ENCODE peak calls at places on chromosomes 2 and 18, in nine cellular contexts. One of them, this sample, is unnamed.

GRCh38 chr18:36711813-36712444 is 116.9 kb downstream of the TPGS2 start:
- DNase-seq in adrenal gland: peak; percentile 91
- DNase-seq in endodermal cell: no peak
- DNase-seq in left ventricle myocardium inferior: peak; percentile 23
- DNase-seq in lung: no peak
- DNase-seq in GM23248: peak; percentile 92
- DNase-seq in CD8-positive, alpha-beta memory T cell: no peak
- DNase-seq in suprapubic skin: no peak
- DNase-seq in tibial artery: no peak
- DNase-seq in this sample: no peak

GRCh38 chr2:29525921-29526320 is 395.5 kb downstream of the ALK start:
- DNase-seq in CD8-positive, alpha-beta memory T cell: no peak
- DNase-seq in left ventricle myocardium inferior: no peak
- DNase-seq in adrenal gland: no peak
- DNase-seq in endodermal cell: no peak
- DNase-seq in suprapubic skin: no peak
- DNase-seq in GM23248: no peak
- DNase-seq in lung: no peak
- DNase-seq in tibial artery: no peak
- DNase-seq in this sample: no peak

GRCh38 chr2:27379840-27380625 is 501 bp downstream of the ZNF513 start:
- DNase-seq in left ventricle myocardium inferior: peak; percentile 70
- DNase-seq in lung: peak; percentile 84
- DNase-seq in GM23248: peak; percentile 54
- DNase-seq in endodermal cell: peak; percentile 65
- DNase-seq in CD8-positive, alpha-beta memory T cell: peak; percentile 40
- DNase-seq in adrenal gland: peak; percentile 68
- DNase-seq in tibial artery: peak; percentile 88
- DNase-seq in suprapubic skin: no peak
- DNase-seq in this sample: peak; percentile 86

GRCh38 chr2:128776461-128776971 is 457.8 kb upstream of the HS6ST1 start:
- DNase-seq in lung: no peak
- DNase-seq in adrenal gland: no peak
- DNase-seq in suprapubic skin: peak; percentile 66
- DNase-seq in endodermal cell: no peak
- DNase-seq in CD8-positive, alpha-beta memory T cell: no peak
- DNase-seq in left ventricle myocardium inferior: no peak
- DNase-seq in GM23248: no peak
- DNase-seq in tibial artery: no peak
- DNase-seq in this sample: peak; percentile 30

GRCh38 chr2:37387143-37387835 is 42.9 kb downstream of the QPCT start:
- DNase-seq in lung: no peak
- DNase-seq in tibial artery: no peak
- DNase-seq in GM23248: peak; percentile 89
- DNase-seq in adrenal gland: no peak
- DNase-seq in CD8-positive, alpha-beta memory T cell: no peak
- DNase-seq in suprapubic skin: no peak
- DNase-seq in left ventricle myocardium inferior: no peak
- DNase-seq in endodermal cell: no peak
- DNase-seq in this sample: no peak

GRCh38 chr2:37997629-37998028 is 72.5 kb downstream of the RMDN2 start:
- DNase-seq in endodermal cell: no peak
- DNase-seq in suprapubic skin: no peak
- DNase-seq in tibial artery: no peak
- DNase-seq in adrenal gland: no peak
- DNase-seq in left ventricle myocardium inferior: no peak
- DNase-seq in CD8-positive, alpha-beta memory T cell: no peak
- DNase-seq in GM23248: peak; percentile 41
- DNase-seq in lung: no peak
- DNase-seq in this sample: no peak

GRCh38 chr2:174771631-174772491 is 7.6 kb upstream of the CHRNA1 start:
- DNase-seq in tibial artery: peak; percentile 79
- DNase-seq in lung: peak; percentile 69
- DNase-seq in adrenal gland: peak; percentile 85
- DNase-seq in suprapubic skin: no peak
- DNase-seq in CD8-positive, alpha-beta memory T cell: no peak
- DNase-seq in endodermal cell: peak; percentile 95
- DNase-seq in GM23248: peak; percentile 95
- DNase-seq in left ventricle myocardium inferior: peak; percentile 77
- DNase-seq in this sample: peak; percentile 72

GRCh38 chr2:203715744-203716143 is 9.3 kb downstream of the CD28 start:
- DNase-seq in endodermal cell: no peak
- DNase-seq in GM23248: no peak
- DNase-seq in CD8-positive, alpha-beta memory T cell: no peak
- DNase-seq in lung: no peak
- DNase-seq in adrenal gland: no peak
- DNase-seq in tibial artery: no peak
- DNase-seq in left ventricle myocardium inferior: no peak
- DNase-seq in suprapubic skin: no peak
- DNase-seq in this sample: no peak

GRCh38 chr2:151827564-151828142 is 568 bp downstream of the ARL5A start:
- DNase-seq in suprapubic skin: no peak
- DNase-seq in CD8-positive, alpha-beta memory T cell: no peak
- DNase-seq in lung: no peak
- DNase-seq in GM23248: peak; percentile 56
- DNase-seq in adrenal gland: peak; percentile 40
- DNase-seq in left ventricle myocardium inferior: no peak
- DNase-seq in endodermal cell: peak; percentile 68
- DNase-seq in tibial artery: peak; percentile 65
- DNase-seq in this sample: no peak

GRCh38 chr2:152761171-152761570 is 42.8 kb downstream of the ARL6IP6 start:
- DNase-seq in left ventricle myocardium inferior: no peak
- DNase-seq in suprapubic skin: no peak
- DNase-seq in endodermal cell: no peak
- DNase-seq in GM23248: no peak
- DNase-seq in adrenal gland: no peak
- DNase-seq in lung: no peak
- DNase-seq in CD8-positive, alpha-beta memory T cell: no peak
- DNase-seq in tibial artery: no peak
- DNase-seq in this sample: no peak

GRCh38 chr2:226661789-226662545 is 137.7 kb downstream of the IRS1 start:
- DNase-seq in endodermal cell: no peak
- DNase-seq in lung: no peak
- DNase-seq in tibial artery: no peak
- DNase-seq in adrenal gland: peak; percentile 39
- DNase-seq in GM23248: peak; percentile 94
- DNase-seq in left ventricle myocardium inferior: peak; percentile 33
- DNase-seq in suprapubic skin: no peak
- DNase-seq in CD8-positive, alpha-beta memory T cell: no peak
- DNase-seq in this sample: no peak

GRCh38 chr2:56132138-56132537 is 51.7 kb upstream of the CCDC85A start:
- DNase-seq in CD8-positive, alpha-beta memory T cell: no peak
- DNase-seq in lung: no peak
- DNase-seq in tibial artery: no peak
- DNase-seq in suprapubic skin: no peak
- DNase-seq in endodermal cell: no peak
- DNase-seq in left ventricle myocardium inferior: no peak
- DNase-seq in GM23248: peak; percentile 67
- DNase-seq in adrenal gland: no peak
- DNase-seq in this sample: no peak

GRCh38 chr2:29050591-29050990 is 23.7 kb downstream of the PCARE start:
- DNase-seq in adrenal gland: no peak
- DNase-seq in GM23248: no peak
- DNase-seq in CD8-positive, alpha-beta memory T cell: no peak
- DNase-seq in lung: no peak
- DNase-seq in tibial artery: no peak
- DNase-seq in left ventricle myocardium inferior: no peak
- DNase-seq in endodermal cell: no peak
- DNase-seq in suprapubic skin: no peak
- DNase-seq in this sample: no peak

GRCh38 chr18:3177902-3178687 is 41.7 kb downstream of the MYOM1 start:
- DNase-seq in left ventricle myocardium inferior: peak; percentile 38
- DNase-seq in lung: peak; percentile 65
- DNase-seq in GM23248: no peak
- DNase-seq in tibial artery: peak; percentile 79
- DNase-seq in endodermal cell: no peak
- DNase-seq in suprapubic skin: peak; percentile 83
- DNase-seq in CD8-positive, alpha-beta memory T cell: no peak
- DNase-seq in adrenal gland: peak; percentile 47
- DNase-seq in this sample: no peak

DNA sequence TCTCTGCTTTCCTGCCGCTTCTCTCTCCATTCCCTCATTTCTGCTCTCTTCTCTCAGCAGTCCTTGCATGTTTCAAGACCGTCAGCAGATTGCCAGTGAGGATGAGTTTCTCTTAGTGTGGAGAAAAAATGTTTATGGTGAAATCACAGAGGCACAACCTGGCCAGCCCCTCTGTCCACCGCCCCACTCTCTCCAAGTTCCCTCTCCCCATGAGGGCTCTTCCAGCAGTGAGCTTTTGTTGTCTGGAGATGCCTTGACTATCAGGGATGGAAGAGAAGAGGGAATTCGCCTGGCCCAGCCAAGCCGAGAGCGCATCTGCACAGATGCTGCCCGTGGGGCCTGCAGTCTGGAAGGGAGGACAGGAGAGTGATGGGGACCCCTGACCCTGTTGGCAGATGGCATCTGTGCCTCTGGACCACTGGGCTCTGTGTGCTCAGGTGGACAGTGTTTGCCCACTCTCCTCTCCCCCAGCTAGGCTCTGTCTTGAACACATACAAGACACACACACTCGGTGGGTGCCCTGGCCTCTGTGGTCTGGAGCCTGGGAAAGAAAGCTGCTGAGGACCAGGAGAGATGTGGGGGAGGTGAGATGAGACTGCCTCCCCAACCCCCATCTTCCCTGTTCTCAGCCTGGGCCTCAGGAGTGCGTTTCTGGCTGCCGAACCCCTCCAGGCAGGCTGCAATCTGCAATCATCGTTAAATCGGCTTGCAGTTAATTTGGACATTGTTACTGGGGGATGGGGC is 4.4 kb downstream of the ITM2C start:
- DNase-seq in lung: no peak
- DNase-seq in endodermal cell: peak; percentile 72
- DNase-seq in adrenal gland: no peak
- DNase-seq in suprapubic skin: peak; percentile 61
- DNase-seq in left ventricle myocardium inferior: no peak
- DNase-seq in tibial artery: no peak
- DNase-seq in CD8-positive, alpha-beta memory T cell: no peak
- DNase-seq in GM23248: no peak
- DNase-seq in this sample: no peak
- H3K27ac ChIP-seq in lung: no peak overlapping the region
- H3K27ac ChIP-seq in endodermal cell: peak overlapping the region; percentile 67
- H3K27ac ChIP-seq in adrenal gland: no peak overlapping the region
- H3K27ac ChIP-seq in suprapubic skin: no peak overlapping the region
- H3K27ac ChIP-seq in left ventricle myocardium inferior: peak overlapping the region; percentile 46
- H3K27ac ChIP-seq in tibial artery: no peak overlapping the region
- H3K27ac ChIP-seq in CD8-positive, alpha-beta memory T cell: no peak overlapping the region
- H3K27ac ChIP-seq in GM23248: no peak overlapping the region
- H3K27ac ChIP-seq in this sample: no peak overlapping the region

DNA sequence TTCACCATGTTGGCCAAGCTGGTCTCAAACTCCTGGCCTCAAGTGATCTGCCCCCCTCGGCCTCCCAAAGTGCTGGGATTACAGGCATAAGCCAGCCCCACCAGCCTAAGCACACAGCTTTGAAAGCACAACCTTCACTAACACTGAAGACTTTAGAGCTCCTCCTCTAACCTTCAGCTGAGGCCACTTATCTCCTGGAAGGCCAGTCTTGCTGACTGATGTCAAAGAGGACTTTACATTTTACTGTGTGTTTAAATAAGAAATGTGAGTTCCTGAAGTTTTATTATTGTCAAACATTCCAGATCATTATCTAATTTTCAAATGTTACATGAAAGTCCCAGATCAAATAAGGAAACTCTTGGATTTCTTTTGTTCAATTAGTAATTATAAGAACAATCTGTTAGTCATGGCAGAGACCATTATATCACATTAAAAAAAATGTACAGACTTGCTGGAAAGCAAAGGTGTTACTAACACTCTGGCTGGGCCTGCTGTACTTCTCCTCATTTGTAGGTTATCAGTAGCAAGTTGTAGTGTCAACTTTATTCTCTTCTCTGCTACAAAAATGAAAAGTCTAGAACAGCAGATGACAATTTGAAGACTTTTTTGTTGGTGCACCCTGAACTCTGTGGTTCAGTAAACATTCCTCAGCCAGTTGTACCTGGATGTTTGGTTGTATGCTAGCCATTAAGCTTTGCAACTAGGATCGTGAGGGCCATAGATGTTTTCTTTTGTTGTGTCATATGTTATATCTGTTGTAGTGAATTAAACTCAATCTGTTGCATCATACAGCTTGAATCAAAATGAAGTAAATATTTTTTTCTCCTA is 80.0 kb downstream of the AOX1 start:
- DNase-seq in adrenal gland: no peak
- DNase-seq in CD8-positive, alpha-beta memory T cell: no peak
- DNase-seq in left ventricle myocardium inferior: no peak
- DNase-seq in lung: no peak
- DNase-seq in GM23248: no peak
- DNase-seq in suprapubic skin: no peak
- DNase-seq in tibial artery: no peak
- DNase-seq in endodermal cell: no peak
- DNase-seq in this sample: no peak
- H3K27ac ChIP-seq in adrenal gland: peak overlapping the region; percentile 4
- H3K27ac ChIP-seq in CD8-positive, alpha-beta memory T cell: no peak overlapping the region
- H3K27ac ChIP-seq in left ventricle myocardium inferior: no peak overlapping the region
- H3K27ac ChIP-seq in lung: no peak overlapping the region
- H3K27ac ChIP-seq in GM23248: no peak overlapping the region
- H3K27ac ChIP-seq in suprapubic skin: no peak overlapping the region
- H3K27ac ChIP-seq in tibial artery: no peak overlapping the region
- H3K27ac ChIP-seq in endodermal cell: no peak overlapping the region
- H3K27ac ChIP-seq in this sample: no peak overlapping the region

GRCh38 chr2:59570818-59571217 is 982.6 kb downstream of the BCL11A start:
- DNase-seq in adrenal gland: no peak
- DNase-seq in GM23248: no peak
- DNase-seq in tibial artery: no peak
- DNase-seq in lung: no peak
- DNase-seq in left ventricle myocardium inferior: no peak
- DNase-seq in CD8-positive, alpha-beta memory T cell: no peak
- DNase-seq in suprapubic skin: no peak
- DNase-seq in endodermal cell: no peak
- DNase-seq in this sample: no peak

GRCh38 chr2:59578349-59578748 is 975.1 kb downstream of the BCL11A start:
- DNase-seq in tibial artery: no peak
- DNase-seq in GM23248: no peak
- DNase-seq in suprapubic skin: no peak
- DNase-seq in endodermal cell: no peak
- DNase-seq in left ventricle myocardium inferior: no peak
- DNase-seq in CD8-positive, alpha-beta memory T cell: no peak
- DNase-seq in lung: no peak
- DNase-seq in adrenal gland: no peak
- DNase-seq in this sample: no peak

DNA sequence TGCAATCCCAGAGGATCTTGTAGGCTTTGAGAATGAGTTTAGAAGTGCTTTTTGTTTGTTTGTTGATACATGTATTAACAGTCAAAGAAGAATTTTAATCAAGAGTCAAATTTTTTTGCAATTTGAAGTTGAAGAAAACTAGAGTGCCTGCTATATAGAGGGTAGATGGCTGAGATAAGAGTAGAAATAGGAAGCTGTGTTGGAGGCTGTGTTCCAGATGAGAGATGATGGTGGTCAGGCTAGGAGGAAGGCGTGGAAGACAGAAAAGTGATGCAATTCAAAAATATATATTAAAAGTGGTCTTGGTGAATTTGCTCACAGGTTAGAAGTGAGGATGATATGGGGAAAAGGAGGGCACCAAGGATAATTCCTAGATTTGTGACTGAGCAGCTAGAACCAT is 978.3 kb downstream of the BCL11A start:
- DNase-seq in left ventricle myocardium inferior: no peak
- DNase-seq in suprapubic skin: no peak
- DNase-seq in lung: no peak
- DNase-seq in CD8-positive, alpha-beta memory T cell: no peak
- DNase-seq in GM23248: no peak
- DNase-seq in tibial artery: no peak
- DNase-seq in endodermal cell: no peak
- DNase-seq in adrenal gland: no peak
- DNase-seq in this sample: no peak
- H3K27ac ChIP-seq in left ventricle myocardium inferior: no peak overlapping the region
- H3K27ac ChIP-seq in suprapubic skin: no peak overlapping the region
- H3K27ac ChIP-seq in lung: no peak overlapping the region
- H3K27ac ChIP-seq in CD8-positive, alpha-beta memory T cell: no peak overlapping the region
- H3K27ac ChIP-seq in GM23248: no peak overlapping the region
- H3K27ac ChIP-seq in tibial artery: no peak overlapping the region
- H3K27ac ChIP-seq in endodermal cell: no peak overlapping the region
- H3K27ac ChIP-seq in adrenal gland: no peak overlapping the region
- H3K27ac ChIP-seq in this sample: no peak overlapping the region

GRCh38 chr2:230685165-230685560 is 27.5 kb upstream of the CAB39 start:
- DNase-seq in suprapubic skin: no peak
- DNase-seq in tibial artery: no peak
- DNase-seq in CD8-positive, alpha-beta memory T cell: no peak
- DNase-seq in GM23248: no peak
- DNase-seq in adrenal gland: no peak
- DNase-seq in endodermal cell: no peak
- DNase-seq in lung: no peak
- DNase-seq in left ventricle myocardium inferior: no peak
- DNase-seq in this sample: no peak
- H3K27ac ChIP-seq in suprapubic skin: no peak overlapping the region
- H3K27ac ChIP-seq in tibial artery: no peak overlapping the region
- H3K27ac ChIP-seq in CD8-positive, alpha-beta memory T cell: no peak overlapping the region
- H3K27ac ChIP-seq in GM23248: no peak overlapping the region
- H3K27ac ChIP-seq in adrenal gland: no peak overlapping the region
- H3K27ac ChIP-seq in endodermal cell: peak overlapping the region; percentile 90
- H3K27ac ChIP-seq in lung: no peak overlapping the region
- H3K27ac ChIP-seq in left ventricle myocardium inferior: no peak overlapping the region
- H3K27ac ChIP-seq in this sample: no peak overlapping the region